ENCODE peak calls at places on chromosomes 16 and 17, in five cellular contexts. A is activated gamma-delta T cell treated with Interleukin-2 at 50 U/mL for 16 hours, O is HT1080, E is nephron progenitor cell, L is SK-N-DZ. I is an unnamed sample.

GRCh38 chr16:57603110-57604024 is 25.1 kb upstream of the ADGRG1 start:
- DNase-seq in A (no peak), O (no peak), E (no peak), L (no peak), I (no peak)

GRCh38 chr17:823501-823902 is 41.3 kb downstream of the MRM3 start:
- DNase-seq in A (no peak), O (no peak), E (no peak), L (peak; percentile 49), I (no peak)

GRCh38 chr16:29857133-29857760 is 5.8 kb downstream of the CDIPT start:
- DNase-seq in A (no peak), O (peak; percentile 52), E (no peak), L (no peak), I (no peak)

GRCh38 chr17:16100737-16101400 is 101.2 kb downstream of the TTC19 start:
- DNase-seq in A (no peak), O (no peak), E (no peak), L (no peak), I (no peak)

GRCh38 chr17:5562661-5563360 is 21.5 kb downstream of the NLRP1 start:
- DNase-seq in A (no peak), O (no peak), E (no peak), L (no peak), I (no peak)

GRCh38 chr16:88726408-88726749 is 20.1 kb downstream of the CTU2 start:
- DNase-seq in A (no peak), O (no peak), E (no peak), L (no peak), I (no peak)

GRCh38 chr17:80108321-80108971 is 7.1 kb downstream of the GAA start:
- DNase-seq in A (no peak), O (no peak), E (no peak), L (no peak), I (no peak)

GRCh38 chr17:9529033-9529748 is 46.4 kb downstream of the STX8 start:
- DNase-seq in A (no peak), O (peak; percentile 4), E (no peak), L (no peak), I (no peak)

GRCh38 chr16:81885976-81886586 is 107.0 kb downstream of the PLCG2 start:
- DNase-seq in A (peak; percentile 24), O (peak; percentile 48), E (peak; percentile 25), L (peak; percentile 27), I (no peak)

GRCh38 chr17:42989726-42990652 is 8.2 kb upstream of the RPL27 start:
- DNase-seq in A (no peak), O (peak; percentile 61), E (no peak), L (no peak), I (no peak)

GRCh38 chr16:64254443-64255367 is 867.2 kb downstream of the CDH11 start:
- DNase-seq in A (no peak), O (no peak), E (no peak), L (no peak), I (no peak)

GRCh38 chr16:17159616-17160015 is 311.1 kb downstream of the XYLT1 start:
- DNase-seq in A (no peak), O (no peak), E (no peak), L (no peak), I (no peak)

I was measured in GDM1.